ENCODE peak calls at places on chromosome 18, in ten cellular contexts. One of them, this sample, is unnamed.

GRCh38 chr18:70332694-70333093 is 43.8 kb downstream of the SOCS6 start:
- DNase-seq in right cardiac atrium: no peak
- DNase-seq in activated naive CD8-positive, alpha-beta T cell treated with anti-CD3 and anti-CD28 coated beads, Interleukin-2, amount 10 ng/mL, durations not matched to agents 7 days and 5 days: no peak
- DNase-seq in fibroblast of pulmonary artery: peak
- DNase-seq in HTR-8/SVneo: no peak
- DNase-seq in 8988T: no peak
- DNase-seq in GM12864: no peak
- DNase-seq in naive thymus-derived CD8-positive, alpha-beta T cell: no peak
- DNase-seq in stimulated activated CD4-positive, alpha-beta T cell treated with anti-CD3 and anti-CD28 coated beads, TNF-alpha, amount 100 ng/mL, for 4 hours: no peak
- DNase-seq in type B pancreatic cell: no peak
- DNase-seq in this sample: peak

GRCh38 chr18:27363918-27364317 is 178.8 kb upstream of the CHST9 start:
- DNase-seq in right cardiac atrium: no peak
- DNase-seq in activated naive CD8-positive, alpha-beta T cell treated with anti-CD3 and anti-CD28 coated beads, Interleukin-2, amount 10 ng/mL, durations not matched to agents 7 days and 5 days: no peak
- DNase-seq in fibroblast of pulmonary artery: peak
- DNase-seq in HTR-8/SVneo: no peak
- DNase-seq in 8988T: no peak
- DNase-seq in GM12864: no peak
- DNase-seq in naive thymus-derived CD8-positive, alpha-beta T cell: no peak
- DNase-seq in stimulated activated CD4-positive, alpha-beta T cell treated with anti-CD3 and anti-CD28 coated beads, TNF-alpha, amount 100 ng/mL, for 4 hours: no peak
- DNase-seq in type B pancreatic cell: no peak
- DNase-seq in this sample: peak

GRCh38 chr18:46574000-46574739 is 82.8 kb downstream of the LOXHD1 start:
- DNase-seq in right cardiac atrium: no peak
- DNase-seq in activated naive CD8-positive, alpha-beta T cell treated with anti-CD3 and anti-CD28 coated beads, Interleukin-2, amount 10 ng/mL, durations not matched to agents 7 days and 5 days: no peak
- DNase-seq in fibroblast of pulmonary artery: no peak
- DNase-seq in HTR-8/SVneo: no peak
- DNase-seq in 8988T: no peak
- DNase-seq in GM12864: peak
- DNase-seq in naive thymus-derived CD8-positive, alpha-beta T cell: no peak
- DNase-seq in stimulated activated CD4-positive, alpha-beta T cell treated with anti-CD3 and anti-CD28 coated beads, TNF-alpha, amount 100 ng/mL, for 4 hours: no peak
- DNase-seq in type B pancreatic cell: no peak
- DNase-seq in this sample: no peak

GRCh38 chr18:27695509-27695908 is 481.4 kb downstream of the CDH2 start:
- DNase-seq in right cardiac atrium: no peak
- DNase-seq in activated naive CD8-positive, alpha-beta T cell treated with anti-CD3 and anti-CD28 coated beads, Interleukin-2, amount 10 ng/mL, durations not matched to agents 7 days and 5 days: no peak
- DNase-seq in fibroblast of pulmonary artery: peak
- DNase-seq in HTR-8/SVneo: no peak
- DNase-seq in 8988T: no peak
- DNase-seq in GM12864: no peak
- DNase-seq in naive thymus-derived CD8-positive, alpha-beta T cell: no peak
- DNase-seq in stimulated activated CD4-positive, alpha-beta T cell treated with anti-CD3 and anti-CD28 coated beads, TNF-alpha, amount 100 ng/mL, for 4 hours: no peak
- DNase-seq in type B pancreatic cell: no peak
- DNase-seq in this sample: peak

GRCh38 chr18:13608791-13609552 is 117.4 kb downstream of the FAM210A start:
- DNase-seq in right cardiac atrium: no peak
- DNase-seq in activated naive CD8-positive, alpha-beta T cell treated with anti-CD3 and anti-CD28 coated beads, Interleukin-2, amount 10 ng/mL, durations not matched to agents 7 days and 5 days: no peak
- DNase-seq in fibroblast of pulmonary artery: no peak
- DNase-seq in HTR-8/SVneo: no peak
- DNase-seq in 8988T: no peak
- DNase-seq in GM12864: no peak
- DNase-seq in naive thymus-derived CD8-positive, alpha-beta T cell: peak
- DNase-seq in stimulated activated CD4-positive, alpha-beta T cell treated with anti-CD3 and anti-CD28 coated beads, TNF-alpha, amount 100 ng/mL, for 4 hours: no peak
- DNase-seq in type B pancreatic cell: no peak
- DNase-seq in this sample: no peak

GRCh38 chr18:35470440-35470839 is 27.3 kb downstream of the INO80C start:
- DNase-seq in right cardiac atrium: no peak
- DNase-seq in activated naive CD8-positive, alpha-beta T cell treated with anti-CD3 and anti-CD28 coated beads, Interleukin-2, amount 10 ng/mL, durations not matched to agents 7 days and 5 days: no peak
- DNase-seq in fibroblast of pulmonary artery: no peak
- DNase-seq in HTR-8/SVneo: no peak
- DNase-seq in 8988T: no peak
- DNase-seq in GM12864: no peak
- DNase-seq in naive thymus-derived CD8-positive, alpha-beta T cell: no peak
- DNase-seq in stimulated activated CD4-positive, alpha-beta T cell treated with anti-CD3 and anti-CD28 coated beads, TNF-alpha, amount 100 ng/mL, for 4 hours: no peak
- DNase-seq in type B pancreatic cell: no peak
- DNase-seq in this sample: no peak

GRCh38 chr18:11260963-11261441 is 111.6 kb upstream of the PIEZO2 start:
- DNase-seq in right cardiac atrium: no peak
- DNase-seq in activated naive CD8-positive, alpha-beta T cell treated with anti-CD3 and anti-CD28 coated beads, Interleukin-2, amount 10 ng/mL, durations not matched to agents 7 days and 5 days: no peak
- DNase-seq in fibroblast of pulmonary artery: no peak
- DNase-seq in HTR-8/SVneo: no peak
- DNase-seq in 8988T: no peak
- DNase-seq in GM12864: no peak
- DNase-seq in naive thymus-derived CD8-positive, alpha-beta T cell: no peak
- DNase-seq in stimulated activated CD4-positive, alpha-beta T cell treated with anti-CD3 and anti-CD28 coated beads, TNF-alpha, amount 100 ng/mL, for 4 hours: no peak
- DNase-seq in type B pancreatic cell: no peak
- DNase-seq in this sample: no peak

GRCh38 chr18:31040982-31041345 is 1.6 kb downstream of the DSC3 start:
- DNase-seq in right cardiac atrium: no peak
- DNase-seq in activated naive CD8-positive, alpha-beta T cell treated with anti-CD3 and anti-CD28 coated beads, Interleukin-2, amount 10 ng/mL, durations not matched to agents 7 days and 5 days: no peak
- DNase-seq in fibroblast of pulmonary artery: peak
- DNase-seq in HTR-8/SVneo: no peak
- DNase-seq in 8988T: no peak
- DNase-seq in GM12864: no peak
- DNase-seq in naive thymus-derived CD8-positive, alpha-beta T cell: no peak
- DNase-seq in stimulated activated CD4-positive, alpha-beta T cell treated with anti-CD3 and anti-CD28 coated beads, TNF-alpha, amount 100 ng/mL, for 4 hours: no peak
- DNase-seq in type B pancreatic cell: no peak
- DNase-seq in this sample: no peak

GRCh38 chr18:59446012-59446411 is 86.9 kb upstream of the LMAN1 start:
- DNase-seq in right cardiac atrium: no peak
- DNase-seq in activated naive CD8-positive, alpha-beta T cell treated with anti-CD3 and anti-CD28 coated beads, Interleukin-2, amount 10 ng/mL, durations not matched to agents 7 days and 5 days: no peak
- DNase-seq in fibroblast of pulmonary artery: peak
- DNase-seq in HTR-8/SVneo: peak
- DNase-seq in 8988T: no peak
- DNase-seq in GM12864: no peak
- DNase-seq in naive thymus-derived CD8-positive, alpha-beta T cell: no peak
- DNase-seq in stimulated activated CD4-positive, alpha-beta T cell treated with anti-CD3 and anti-CD28 coated beads, TNF-alpha, amount 100 ng/mL, for 4 hours: no peak
- DNase-seq in type B pancreatic cell: no peak
- DNase-seq in this sample: peak

GRCh38 chr18:61892683-61893303 is at the start of gene RNF152:
- DNase-seq in right cardiac atrium: peak
- DNase-seq in activated naive CD8-positive, alpha-beta T cell treated with anti-CD3 and anti-CD28 coated beads, Interleukin-2, amount 10 ng/mL, durations not matched to agents 7 days and 5 days: peak
- DNase-seq in fibroblast of pulmonary artery: peak
- DNase-seq in HTR-8/SVneo: no peak
- DNase-seq in 8988T: no peak
- DNase-seq in GM12864: no peak
- DNase-seq in naive thymus-derived CD8-positive, alpha-beta T cell: peak
- DNase-seq in stimulated activated CD4-positive, alpha-beta T cell treated with anti-CD3 and anti-CD28 coated beads, TNF-alpha, amount 100 ng/mL, for 4 hours: peak
- DNase-seq in type B pancreatic cell: peak
- DNase-seq in this sample: peak

GRCh38 chr18:54906636-54907180 is 52.6 kb downstream of the CCDC68 start:
- DNase-seq in right cardiac atrium: no peak
- DNase-seq in activated naive CD8-positive, alpha-beta T cell treated with anti-CD3 and anti-CD28 coated beads, Interleukin-2, amount 10 ng/mL, durations not matched to agents 7 days and 5 days: no peak
- DNase-seq in fibroblast of pulmonary artery: peak
- DNase-seq in HTR-8/SVneo: no peak
- DNase-seq in 8988T: no peak
- DNase-seq in GM12864: no peak
- DNase-seq in naive thymus-derived CD8-positive, alpha-beta T cell: no peak
- DNase-seq in stimulated activated CD4-positive, alpha-beta T cell treated with anti-CD3 and anti-CD28 coated beads, TNF-alpha, amount 100 ng/mL, for 4 hours: no peak
- DNase-seq in type B pancreatic cell: no peak
- DNase-seq in this sample: no peak

GRCh38 chr18:70181015-70181414 is 24.5 kb downstream of the RTTN start:
- DNase-seq in right cardiac atrium: no peak
- DNase-seq in activated naive CD8-positive, alpha-beta T cell treated with anti-CD3 and anti-CD28 coated beads, Interleukin-2, amount 10 ng/mL, durations not matched to agents 7 days and 5 days: no peak
- DNase-seq in fibroblast of pulmonary artery: peak
- DNase-seq in HTR-8/SVneo: peak
- DNase-seq in 8988T: peak
- DNase-seq in GM12864: no peak
- DNase-seq in naive thymus-derived CD8-positive, alpha-beta T cell: no peak
- DNase-seq in stimulated activated CD4-positive, alpha-beta T cell treated with anti-CD3 and anti-CD28 coated beads, TNF-alpha, amount 100 ng/mL, for 4 hours: no peak
- DNase-seq in type B pancreatic cell: no peak
- DNase-seq in this sample: peak

GRCh38 chr18:10928971-10929373 is 220.4 kb downstream of the PIEZO2 start:
- DNase-seq in right cardiac atrium: no peak
- DNase-seq in activated naive CD8-positive, alpha-beta T cell treated with anti-CD3 and anti-CD28 coated beads, Interleukin-2, amount 10 ng/mL, durations not matched to agents 7 days and 5 days: no peak
- DNase-seq in fibroblast of pulmonary artery: peak
- DNase-seq in HTR-8/SVneo: peak
- DNase-seq in 8988T: no peak
- DNase-seq in GM12864: peak
- DNase-seq in naive thymus-derived CD8-positive, alpha-beta T cell: no peak
- DNase-seq in stimulated activated CD4-positive, alpha-beta T cell treated with anti-CD3 and anti-CD28 coated beads, TNF-alpha, amount 100 ng/mL, for 4 hours: no peak
- DNase-seq in type B pancreatic cell: no peak
- DNase-seq in this sample: peak

GRCh38 chr18:36152781-36153180 is 23.1 kb downstream of the ELP2 start:
- DNase-seq in right cardiac atrium: no peak
- DNase-seq in activated naive CD8-positive, alpha-beta T cell treated with anti-CD3 and anti-CD28 coated beads, Interleukin-2, amount 10 ng/mL, durations not matched to agents 7 days and 5 days: no peak
- DNase-seq in fibroblast of pulmonary artery: no peak
- DNase-seq in HTR-8/SVneo: no peak
- DNase-seq in 8988T: no peak
- DNase-seq in GM12864: no peak
- DNase-seq in naive thymus-derived CD8-positive, alpha-beta T cell: no peak
- DNase-seq in stimulated activated CD4-positive, alpha-beta T cell treated with anti-CD3 and anti-CD28 coated beads, TNF-alpha, amount 100 ng/mL, for 4 hours: no peak
- DNase-seq in type B pancreatic cell: no peak
- DNase-seq in this sample: no peak

GRCh38 chr18:24632158-24632988 is 171.9 kb downstream of the HRH4 start:
- DNase-seq in right cardiac atrium: no peak
- DNase-seq in activated naive CD8-positive, alpha-beta T cell treated with anti-CD3 and anti-CD28 coated beads, Interleukin-2, amount 10 ng/mL, durations not matched to agents 7 days and 5 days: no peak
- DNase-seq in fibroblast of pulmonary artery: no peak
- DNase-seq in HTR-8/SVneo: no peak
- DNase-seq in 8988T: no peak
- DNase-seq in GM12864: no peak
- DNase-seq in naive thymus-derived CD8-positive, alpha-beta T cell: no peak
- DNase-seq in stimulated activated CD4-positive, alpha-beta T cell treated with anti-CD3 and anti-CD28 coated beads, TNF-alpha, amount 100 ng/mL, for 4 hours: no peak
- DNase-seq in type B pancreatic cell: no peak
- DNase-seq in this sample: no peak

GRCh38 chr18:832085-832681 is 20.1 kb upstream of the YES1 start:
- DNase-seq in right cardiac atrium: no peak
- DNase-seq in activated naive CD8-positive, alpha-beta T cell treated with anti-CD3 and anti-CD28 coated beads, Interleukin-2, amount 10 ng/mL, durations not matched to agents 7 days and 5 days: peak
- DNase-seq in fibroblast of pulmonary artery: no peak
- DNase-seq in HTR-8/SVneo: no peak
- DNase-seq in 8988T: no peak
- DNase-seq in GM12864: no peak
- DNase-seq in naive thymus-derived CD8-positive, alpha-beta T cell: no peak
- DNase-seq in stimulated activated CD4-positive, alpha-beta T cell treated with anti-CD3 and anti-CD28 coated beads, TNF-alpha, amount 100 ng/mL, for 4 hours: no peak
- DNase-seq in type B pancreatic cell: peak
- DNase-seq in this sample: no peak

GRCh38 chr18:8662574-8663255 is 42.6 kb upstream of the MTCL1 start:
- DNase-seq in right cardiac atrium: no peak
- DNase-seq in activated naive CD8-positive, alpha-beta T cell treated with anti-CD3 and anti-CD28 coated beads, Interleukin-2, amount 10 ng/mL, durations not matched to agents 7 days and 5 days: no peak
- DNase-seq in fibroblast of pulmonary artery: no peak
- DNase-seq in HTR-8/SVneo: no peak
- DNase-seq in 8988T: no peak
- DNase-seq in GM12864: no peak
- DNase-seq in naive thymus-derived CD8-positive, alpha-beta T cell: no peak
- DNase-seq in stimulated activated CD4-positive, alpha-beta T cell treated with anti-CD3 and anti-CD28 coated beads, TNF-alpha, amount 100 ng/mL, for 4 hours: no peak
- DNase-seq in type B pancreatic cell: no peak
- DNase-seq in this sample: no peak

GRCh38 chr18:48290162-48290926 is 118.8 kb downstream of the ZBTB7C start:
- DNase-seq in right cardiac atrium: no peak
- DNase-seq in activated naive CD8-positive, alpha-beta T cell treated with anti-CD3 and anti-CD28 coated beads, Interleukin-2, amount 10 ng/mL, durations not matched to agents 7 days and 5 days: no peak
- DNase-seq in fibroblast of pulmonary artery: no peak
- DNase-seq in HTR-8/SVneo: no peak
- DNase-seq in 8988T: no peak
- DNase-seq in GM12864: no peak
- DNase-seq in naive thymus-derived CD8-positive, alpha-beta T cell: no peak
- DNase-seq in stimulated activated CD4-positive, alpha-beta T cell treated with anti-CD3 and anti-CD28 coated beads, TNF-alpha, amount 100 ng/mL, for 4 hours: no peak
- DNase-seq in type B pancreatic cell: peak
- DNase-seq in this sample: no peak

GRCh38 chr18:56836173-56836572 is 185.0 kb downstream of the WDR7 start:
- DNase-seq in right cardiac atrium: no peak
- DNase-seq in activated naive CD8-positive, alpha-beta T cell treated with anti-CD3 and anti-CD28 coated beads, Interleukin-2, amount 10 ng/mL, durations not matched to agents 7 days and 5 days: no peak
- DNase-seq in fibroblast of pulmonary artery: no peak
- DNase-seq in HTR-8/SVneo: no peak
- DNase-seq in 8988T: no peak
- DNase-seq in GM12864: no peak
- DNase-seq in naive thymus-derived CD8-positive, alpha-beta T cell: no peak
- DNase-seq in stimulated activated CD4-positive, alpha-beta T cell treated with anti-CD3 and anti-CD28 coated beads, TNF-alpha, amount 100 ng/mL, for 4 hours: no peak
- DNase-seq in type B pancreatic cell: no peak
- DNase-seq in this sample: no peak